ENCODE peak calls at places on chromosomes 13 and 19, in five cellular contexts. One of them, this sample, is unnamed.

GRCh38 chr13:41905600-41906254 is 55.2 kb downstream of the VWA8 start:
- DNase-seq in A549: peak; percentile 52
- DNase-seq in K562: peak; percentile 32
- DNase-seq in H1: no peak
- DNase-seq in IMR-90: peak; percentile 48
- DNase-seq in this sample: peak; percentile 28

GRCh38 chr13:97426695-97427094 is 7.3 kb upstream of the RAP2A start:
- DNase-seq in IMR-90: no peak
- DNase-seq in K562: no peak
- DNase-seq in A549: no peak
- DNase-seq in H1: no peak
- DNase-seq in this sample: peak; percentile 23

GRCh38 chr19:47470447-47471195 is 1.1 kb downstream of the SLC8A2 start:
- DNase-seq in H1: no peak
- DNase-seq in IMR-90: no peak
- DNase-seq in A549: no peak
- DNase-seq in K562: no peak
- DNase-seq in this sample: no peak

GRCh38 chr19:39038098-39038497 is 5.7 kb upstream of the FBXO27 start:
- DNase-seq in H1: peak; percentile 67
- DNase-seq in IMR-90: peak; percentile 25
- DNase-seq in A549: peak; percentile 82
- DNase-seq in K562: peak; percentile 84
- DNase-seq in this sample: peak; percentile 61

GRCh38 chr19:35862528-35862927 is 5.8 kb downstream of the KIRREL2 start:
- DNase-seq in IMR-90: no peak
- DNase-seq in A549: peak; percentile 55
- DNase-seq in K562: peak; percentile 54
- DNase-seq in H1: no peak
- DNase-seq in this sample: peak; percentile 42

GRCh38 chr19:16381756-16382401 is 57.3 kb downstream of the KLF2 start:
- DNase-seq in K562: no peak
- DNase-seq in IMR-90: no peak
- DNase-seq in A549: no peak
- DNase-seq in H1: no peak
- DNase-seq in this sample: no peak

GRCh38 chr19:33903489-33903850 is 106.8 kb downstream of the KCTD15 start:
- DNase-seq in IMR-90: no peak
- DNase-seq in K562: no peak
- DNase-seq in A549: no peak
- DNase-seq in H1: no peak
- DNase-seq in this sample: no peak

GRCh38 chr13:32877491-32877890 is 138.7 kb upstream of the KL start:
- DNase-seq in K562: no peak
- DNase-seq in A549: no peak
- DNase-seq in IMR-90: no peak
- DNase-seq in H1: no peak
- DNase-seq in this sample: no peak

GRCh38 chr13:101264931-101265330 is 151.4 kb downstream of the NALCN start:
- DNase-seq in H1: no peak
- DNase-seq in A549: no peak
- DNase-seq in IMR-90: no peak
- DNase-seq in K562: no peak
- DNase-seq in this sample: no peak

GRCh38 chr13:89878904-89879303 is 1468.6 kb upstream of the MIR17HG start:
- DNase-seq in A549: no peak
- DNase-seq in K562: no peak
- DNase-seq in H1: no peak
- DNase-seq in IMR-90: no peak
- DNase-seq in this sample: no peak

GRCh38 chr13:66344770-66345367 is 885.3 kb downstream of the PCDH9 start:
- DNase-seq in IMR-90: no peak
- DNase-seq in K562: no peak
- DNase-seq in A549: no peak
- DNase-seq in H1: no peak
- DNase-seq in this sample: no peak

GRCh38 chr13:66343224-66343828 is 886.8 kb downstream of the PCDH9 start:
- DNase-seq in IMR-90: no peak
- DNase-seq in K562: no peak
- DNase-seq in H1: no peak
- DNase-seq in A549: no peak
- DNase-seq in this sample: no peak

GRCh38 chr13:66348745-66349720 is 881.1 kb downstream of the PCDH9 start:
- DNase-seq in A549: peak; percentile 49
- DNase-seq in IMR-90: no peak
- DNase-seq in H1: no peak
- DNase-seq in K562: no peak
- DNase-seq in this sample: no peak

GRCh38 chr13:66347718-66348117 is 882.4 kb downstream of the PCDH9 start:
- DNase-seq in K562: no peak
- DNase-seq in IMR-90: peak; percentile 31
- DNase-seq in H1: no peak
- DNase-seq in A549: peak; percentile 9
- DNase-seq in this sample: no peak

DNA sequence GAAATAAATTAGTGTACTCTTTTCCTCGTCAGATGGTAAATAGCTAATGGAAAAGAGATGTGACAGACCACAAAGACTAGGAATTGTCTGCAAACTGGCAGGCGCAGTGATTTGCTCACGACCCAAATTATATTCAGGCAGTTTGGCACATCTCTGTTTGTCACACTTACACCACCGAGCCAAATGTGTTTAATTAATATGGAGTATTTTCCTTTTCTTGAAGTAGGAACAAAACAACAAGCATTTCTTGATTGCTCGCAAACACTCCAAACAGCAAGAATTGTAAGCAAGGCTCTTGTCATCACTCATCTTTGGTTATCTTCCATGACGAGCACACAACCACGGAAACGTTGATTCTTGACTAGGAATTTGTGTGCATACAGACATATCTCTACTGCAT is 884.1 kb downstream of the PCDH9 start:
- DNase-seq in IMR-90: no peak
- DNase-seq in H1: no peak
- DNase-seq in A549: no peak
- DNase-seq in K562: no peak
- DNase-seq in this sample: no peak
- TF ChIP-seq MAFK in IMR-90: no peak
- TF ChIP-seq MAFK in H1: no peak
- TF ChIP-seq MAFK in A549: no peak
- TF ChIP-seq MAFK in K562: no peak
- TF ChIP-seq MAFK in this sample: no peak

GRCh38 chr19:10344780-10345179 is 5.4 kb upstream of the ICAM3 start:
- DNase-seq in K562: no peak
- DNase-seq in H1: no peak
- DNase-seq in IMR-90: peak; percentile 39
- DNase-seq in A549: no peak
- DNase-seq in this sample: no peak
- TF ChIP-seq MAFK in K562: no peak
- TF ChIP-seq MAFK in H1: no peak
- TF ChIP-seq MAFK in IMR-90: no peak
- TF ChIP-seq MAFK in A549: no peak
- TF ChIP-seq MAFK in this sample: no peak

GRCh38 chr13:21616880-21617279 is 12.9 kb upstream of the MICU2 start:
- DNase-seq in IMR-90: no peak
- DNase-seq in A549: no peak
- DNase-seq in K562: peak; percentile 16
- DNase-seq in H1: no peak
- DNase-seq in this sample: peak; percentile 90
- TF ChIP-seq MAFK in IMR-90: no peak
- TF ChIP-seq MAFK in A549: no peak
- TF ChIP-seq MAFK in K562: no peak
- TF ChIP-seq MAFK in H1: no peak
- TF ChIP-seq MAFK in this sample: no peak

DNA sequence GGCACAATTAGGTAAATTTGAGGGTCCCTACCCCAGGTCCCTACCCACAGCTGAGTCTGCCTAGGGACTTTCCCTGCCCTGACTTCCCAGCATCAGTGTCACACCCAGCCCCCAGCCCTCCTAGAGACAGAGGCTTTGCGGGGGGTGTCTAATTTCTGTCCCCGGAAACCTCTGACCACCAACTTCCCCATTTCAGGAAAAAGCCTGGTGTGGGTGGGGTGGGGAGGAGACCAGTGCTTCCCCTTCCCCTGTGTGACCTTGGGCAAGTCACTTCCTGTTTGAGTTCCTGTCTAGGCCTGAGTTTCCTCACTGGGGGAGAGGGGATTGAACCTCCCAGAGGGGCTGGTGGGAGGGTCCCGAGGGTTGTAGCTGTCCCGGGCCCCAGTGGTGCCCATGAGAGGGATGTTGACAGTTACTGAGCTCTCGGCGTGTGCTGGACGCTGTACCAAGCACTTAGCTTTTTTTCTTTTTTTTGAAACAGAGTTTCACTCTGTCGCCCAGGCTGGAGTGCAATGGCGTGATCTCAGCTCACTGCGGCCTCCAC is 7.9 kb downstream of the VASP start:
- DNase-seq in K562: peak; percentile 84
- DNase-seq in H1: no peak
- DNase-seq in A549: no peak
- DNase-seq in IMR-90: no peak
- DNase-seq in this sample: peak; percentile 54
- TF ChIP-seq MAFK in K562: no peak
- TF ChIP-seq MAFK in H1: no peak
- TF ChIP-seq MAFK in A549: no peak
- TF ChIP-seq MAFK in IMR-90: no peak
- TF ChIP-seq MAFK in this sample: no peak

GRCh38 chr13:106899444-106899843 is 331.5 kb upstream of the ARGLU1 start:
- DNase-seq in K562: no peak
- DNase-seq in A549: peak; percentile 1
- DNase-seq in IMR-90: no peak
- DNase-seq in H1: no peak
- DNase-seq in this sample: peak; percentile 51
- TF ChIP-seq MAFK in K562: no peak
- TF ChIP-seq MAFK in A549: no peak
- TF ChIP-seq MAFK in IMR-90: no peak
- TF ChIP-seq MAFK in H1: no peak
- TF ChIP-seq MAFK in this sample: no peak

GRCh38 chr13:35854286-35854685 is 276.9 kb downstream of the DCLK1 start:
- DNase-seq in A549: no peak
- DNase-seq in H1: no peak
- DNase-seq in IMR-90: no peak
- DNase-seq in K562: no peak
- DNase-seq in this sample: no peak
- TF ChIP-seq MAFK in A549: no peak
- TF ChIP-seq MAFK in H1: no peak
- TF ChIP-seq MAFK in IMR-90: no peak
- TF ChIP-seq MAFK in K562: no peak
- TF ChIP-seq MAFK in this sample: no peak

DNA sequence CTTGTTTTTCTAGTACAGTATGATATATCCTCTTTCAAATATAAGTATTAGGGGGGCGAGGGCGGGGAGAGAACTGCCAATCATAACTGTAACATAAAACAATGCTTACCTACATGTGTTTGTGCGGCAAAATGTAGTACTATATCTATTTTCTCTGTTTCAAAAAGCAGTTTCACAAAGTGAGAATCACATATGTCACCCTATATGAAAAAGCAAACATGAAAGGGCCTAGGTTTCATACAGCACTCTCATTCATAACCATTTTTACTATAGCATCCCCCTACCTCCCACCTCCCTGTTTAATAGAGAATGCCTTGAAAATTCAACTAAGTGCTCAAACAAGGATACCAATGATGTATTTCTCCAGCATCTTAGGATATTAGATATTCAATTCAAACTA is 5.2 kb downstream of the TGDS start:
- DNase-seq in H1: no peak
- DNase-seq in IMR-90: no peak
- DNase-seq in K562: no peak
- DNase-seq in A549: no peak
- DNase-seq in this sample: no peak
- TF ChIP-seq MAFK in H1: no peak
- TF ChIP-seq MAFK in IMR-90: no peak
- TF ChIP-seq MAFK in K562: no peak
- TF ChIP-seq MAFK in A549: no peak
- TF ChIP-seq MAFK in this sample: no peak

DNA sequence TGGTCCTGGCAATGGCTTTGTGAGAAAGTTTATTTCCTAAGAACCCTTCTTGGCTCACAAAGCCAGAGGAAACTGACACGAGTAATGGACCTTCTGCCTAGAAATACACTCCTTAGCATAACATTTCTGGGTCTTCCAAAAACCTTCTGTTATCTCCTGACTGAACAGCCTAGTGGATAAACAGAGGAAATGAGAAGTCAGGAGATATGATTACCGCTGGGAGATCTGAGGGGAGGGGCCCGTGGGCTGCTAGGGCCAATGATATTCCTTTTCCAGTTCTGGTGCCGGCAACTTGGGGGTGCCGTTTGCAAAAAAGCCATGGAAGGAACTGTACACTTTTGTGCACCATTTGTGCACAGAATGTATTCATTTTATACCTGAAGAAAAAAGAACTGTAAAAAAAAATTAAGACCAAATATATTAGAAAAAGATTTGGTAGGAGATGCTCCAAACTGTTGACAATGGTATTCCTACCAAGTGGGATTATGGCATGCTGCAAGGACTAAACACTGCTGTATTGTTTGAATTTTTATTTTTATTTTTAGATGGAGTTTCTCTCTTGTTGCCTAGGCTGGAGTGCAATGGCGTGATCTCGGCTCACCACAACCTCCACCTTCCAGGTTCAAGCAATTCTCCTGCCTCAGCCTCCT is 4.7 kb upstream of the SPC24 start:
- DNase-seq in H1: no peak
- DNase-seq in K562: peak; percentile 75
- DNase-seq in IMR-90: peak; percentile 73
- DNase-seq in A549: no peak
- DNase-seq in this sample: no peak
- TF ChIP-seq MAFK in H1: no peak
- TF ChIP-seq MAFK in K562: no peak
- TF ChIP-seq MAFK in IMR-90: no peak
- TF ChIP-seq MAFK in A549: no peak
- TF ChIP-seq MAFK in this sample: no peak

This sample was measured in HepG2.